ENCODE peak calls at places on chromosomes 5 and 9, in six cellular contexts. G is fibroblast of the aortic adventitia, P is endothelial cell, R is AG10803, E is mammary epithelial cell, N is upper lobe of right lung. K is an unnamed sample.

GRCh38 chr5:15518786-15519185 is 18.8 kb downstream of the FBXL7 start:
- DNase-seq in G (no peak), P (no peak), R (no peak), E (no peak), N (no peak), K (no peak)

GRCh38 chr5:111641533-111642230 is 115.3 kb downstream of the NREP start:
- DNase-seq in G (peak), P (no peak), R (peak), E (peak), N (no peak), K (no peak)

GRCh38 chr5:148314187-148314586 is 2.0 kb downstream of the SPINK7 start:
- DNase-seq in G (no peak), P (no peak), R (no peak), E (peak), N (no peak), K (no peak)

GRCh38 chr9:16417749-16418148 is 452.7 kb downstream of the BNC2 start:
- DNase-seq in G (peak), P (no peak), R (no peak), E (no peak), N (no peak), K (no peak)

GRCh38 chr9:136544549-136545064 is 1.2 kb downstream of the NOTCH1 start:
- DNase-seq in G (no peak), P (no peak), R (no peak), E (peak), N (peak), K (no peak)

GRCh38 chr9:93452710-93453046 is 703 bp downstream of the FAM120AOS start:
- DNase-seq in G (no peak), P (no peak), R (no peak), E (peak), N (no peak), K (no peak)

GRCh38 chr5:7897014-7897600 is 28.2 kb downstream of the MTRR start:
- DNase-seq in G (peak), P (peak), R (peak), E (peak), N (no peak), K (no peak)

GRCh38 chr5:100273846-100274580 is 261.2 kb upstream of the FAM174A start:
- DNase-seq in G (no peak), P (no peak), R (no peak), E (no peak), N (no peak), K (no peak)

GRCh38 chr5:151880304-151880703 is 44.3 kb downstream of the GLRA1 start:
- DNase-seq in G (no peak), P (no peak), R (no peak), E (no peak), N (no peak), K (no peak)

GRCh38 chr9:131601683-131602181 is 56.4 kb downstream of the PRRT1B start:
- DNase-seq in G (no peak), P (no peak), R (no peak), E (no peak), N (no peak), K (no peak)

GRCh38 chr5:81014348-81014747 is 54.2 kb downstream of the RASGRF2 start:
- DNase-seq in G (no peak), P (no peak), R (no peak), E (peak), N (no peak), K (no peak)

GRCh38 chr5:15452030-15452429 is 48.0 kb upstream of the FBXL7 start:
- DNase-seq in G (peak), P (no peak), R (peak), E (no peak), N (no peak), K (no peak)

GRCh38 chr9:75814667-75815066 is 75.8 kb upstream of the PCSK5 start:
- DNase-seq in G (no peak), P (no peak), R (no peak), E (peak), N (no peak), K (no peak)

GRCh38 chr5:76074487-76074886 is 8.7 kb upstream of the SV2C start:
- DNase-seq in G (no peak), P (peak), R (no peak), E (no peak), N (no peak), K (no peak)

GRCh38 chr5:169744336-169744735 is 107.3 kb downstream of the DOCK2 start:
- DNase-seq in G (peak), P (no peak), R (no peak), E (peak), N (no peak), K (no peak)

GRCh38 chr9:93003552-93004407 is 54.7 kb upstream of the SUSD3 start:
- DNase-seq in G (peak), P (peak), R (peak), E (peak), N (peak), K (no peak)

GRCh38 chr9:135747311-135747710 is 45.3 kb downstream of the KCNT1 start:
- DNase-seq in G (no peak), P (no peak), R (no peak), E (no peak), N (no peak), K (no peak)

GRCh38 chr5:21678526-21678925 is 1174.6 kb downstream of the CDH12 start:
- DNase-seq in G (no peak), P (no peak), R (no peak), E (no peak), N (no peak), K (no peak)

GRCh38 chr5:522899-523657 is 1.2 kb downstream of the SLC9A3 start:
- DNase-seq in G (no peak), P (no peak), R (no peak), E (no peak), N (no peak), K (no peak)

GRCh38 chr9:6779417-6780241 is 21.9 kb downstream of the KDM4C start:
- DNase-seq in G (peak), P (no peak), R (no peak), E (no peak), N (no peak), K (no peak)

GRCh38 chr5:8813180-8813579 is 732.7 kb downstream of the SEMA5A start:
- DNase-seq in G (no peak), P (no peak), R (no peak), E (no peak), N (no peak), K (no peak)

GRCh38 chr5:157100140-157100679 is 8.6 kb downstream of the HAVCR2 start:
- DNase-seq in G (peak), P (no peak), R (peak), E (no peak), N (no peak), K (no peak)

GRCh38 chr5:150789943-150790611 is 11.5 kb downstream of the SMIM3 start:
- DNase-seq in G (peak), P (no peak), R (peak), E (peak), N (no peak), K (no peak)

GRCh38 chr5:143772621-143773020 is 39.3 kb upstream of the HMHB1 start:
- DNase-seq in G (peak), P (no peak), R (peak), E (no peak), N (no peak), K (no peak)

GRCh38 chr5:176530983-176531901 is 6.0 kb downstream of the RNF44 start:
- DNase-seq in G (no peak), P (no peak), R (no peak), E (no peak), N (no peak), K (no peak)

GRCh38 chr5:103480246-103480645 is 82.3 kb downstream of the NUDT12 start:
- DNase-seq in G (no peak), P (no peak), R (no peak), E (no peak), N (no peak), K (no peak)

GRCh38 chr5:177498013-177498847 is 826 bp upstream of the PDLIM7 start:
- DNase-seq in G (no peak), P (peak), R (no peak), E (peak), N (peak), K (no peak)

GRCh38 chr5:137462816-137463520 is 36.2 kb downstream of the SPOCK1 start:
- DNase-seq in G (peak), P (no peak), R (peak), E (no peak), N (no peak), K (no peak)

GRCh38 chr5:113115956-113116355 is 139.4 kb downstream of the DCP2 start:
- DNase-seq in G (no peak), P (no peak), R (no peak), E (no peak), N (no peak), K (no peak)

GRCh38 chr5:72134226-72134625 is 27.0 kb downstream of the MAP1B start:
- DNase-seq in G (no peak), P (no peak), R (no peak), E (no peak), N (no peak), K (no peak)

GRCh38 chr5:122076669-122077450 is 1.2 kb downstream of the LOX start:
- DNase-seq in G (peak), P (peak), R (peak), E (peak), N (peak), K (peak)

GRCh38 chr9:85741112-85741874 is 461 bp downstream of the AGTPBP1 start:
- DNase-seq in G (peak), P (peak), R (no peak), E (peak), N (peak), K (peak)

GRCh38 chr5:114438471-114438870 is 76.6 kb downstream of the KCNN2 start:
- DNase-seq in G (no peak), P (no peak), R (no peak), E (no peak), N (no peak), K (no peak)

GRCh38 chr5:6274846-6275543 is 103.4 kb downstream of the MED10 start:
- DNase-seq in G (no peak), P (no peak), R (no peak), E (no peak), N (no peak), K (no peak)

GRCh38 chr5:103894882-103895281 is 332.3 kb upstream of the NUDT12 start:
- DNase-seq in G (no peak), P (peak), R (peak), E (no peak), N (no peak), K (no peak)

GRCh38 chr5:14200312-14200990 is 57.3 kb downstream of the TRIO start:
- DNase-seq in G (no peak), P (no peak), R (no peak), E (no peak), N (no peak), K (no peak)

DNA sequence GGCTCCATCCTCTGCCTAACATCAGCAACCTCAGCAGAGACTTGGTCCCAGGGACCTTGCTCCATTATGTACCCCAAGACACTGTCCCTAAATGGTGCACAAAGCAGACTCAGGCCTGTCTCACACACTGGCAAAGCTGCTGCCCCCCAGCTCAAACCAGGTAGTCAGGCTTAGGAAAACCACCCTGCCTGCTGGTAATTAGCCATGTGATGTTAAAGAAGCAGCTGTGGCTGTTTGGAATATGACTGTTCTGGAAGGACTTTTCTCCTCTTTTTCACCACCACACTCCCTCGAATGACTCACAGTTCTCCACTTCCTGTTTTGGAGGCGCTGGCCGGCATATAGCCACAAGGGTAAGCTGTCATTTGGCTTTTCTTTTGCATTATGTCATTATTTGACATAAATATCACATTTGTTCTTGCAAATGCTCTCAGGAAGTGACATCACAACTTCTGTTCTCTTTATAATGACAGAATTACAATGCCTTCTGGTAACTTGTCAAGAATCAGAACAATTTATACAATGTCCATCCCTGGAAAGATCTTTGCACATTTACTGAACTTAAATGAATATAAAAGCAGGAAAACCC is 113.9 kb downstream of the SUSD1 start:
- DNase-seq in G (peak), P (no peak), R (peak), E (peak), N (peak), K (no peak)
- TF ChIP-seq CTCF in G (no peak), P (no peak), R (no peak), E (no peak), N (no peak), K (no peak)

GRCh38 chr5:134464988-134465855 is 53.5 kb upstream of the CDKN2AIPNL start:
- DNase-seq in G (no peak), P (no peak), R (no peak), E (peak), N (peak), K (no peak)
- TF ChIP-seq CTCF in G (no peak), P (no peak), R (no peak), E (no peak), N (no peak), K (no peak)

GRCh38 chr9:4297151-4297794 is 2.6 kb downstream of the GLIS3 start:
- DNase-seq in G (peak), P (peak), R (peak), E (peak), N (peak), K (peak)
- TF ChIP-seq CTCF in G (peak), P (no peak), R (peak), E (no peak), N (peak), K (peak)

GRCh38 chr5:41122459-41122858 is 51.3 kb upstream of the MROH2B start:
- DNase-seq in G (no peak), P (no peak), R (no peak), E (no peak), N (no peak), K (no peak)
- TF ChIP-seq CTCF in G (no peak), P (no peak), R (no peak), E (no peak), N (no peak), K (no peak)

GRCh38 chr9:129619787-129620668 is 873 bp downstream of the C9orf50 start:
- DNase-seq in G (no peak), P (no peak), R (peak), E (no peak), N (no peak), K (no peak)
- TF ChIP-seq CTCF in G (peak), P (no peak), R (peak), E (no peak), N (no peak), K (peak)

K was measured in type B pancreatic cell.